ENCODE peak calls at places on chromosome 4, in nine cellular contexts. F, P, E, W, R, D, N, Y and C are unnamed samples.

GRCh38 chr4:16024009-16024408 is 59.8 kb downstream of the PROM1 start:
- DNase-seq in F (no peak), P (no peak), E (no peak), W (no peak), R (peak; percentile 46), D (no peak), N (no peak), Y (no peak), C (no peak)

GRCh38 chr4:18020671-18021469 is 685 bp downstream of the LCORL start:
- DNase-seq in F (peak; percentile 20), P (peak; percentile 29), E (peak; percentile 75), W (peak; percentile 53), R (peak; percentile 36), D (peak; percentile 61), N (peak; percentile 53), Y (peak; percentile 37), C (peak; percentile 14)

GRCh38 chr4:87529187-87529586 is at the start of gene SPARCL1:
- DNase-seq in F (no peak), P (no peak), E (no peak), W (no peak), R (no peak), D (no peak), N (no peak), Y (no peak), C (no peak)

GRCh38 chr4:135532132-135532531 is 1330.5 kb upstream of the PABPC4L start:
- DNase-seq in F (no peak), P (no peak), E (no peak), W (no peak), R (no peak), D (no peak), N (no peak), Y (no peak), C (no peak)

GRCh38 chr4:99300934-99301333 is 10.1 kb upstream of the ADH1A start:
- DNase-seq in F (no peak), P (no peak), E (no peak), W (no peak), R (no peak), D (no peak), N (no peak), Y (no peak), C (no peak)

GRCh38 chr4:71406459-71406963 is 67.7 kb downstream of the SLC4A4 start:
- DNase-seq in F (no peak), P (no peak), E (no peak), W (no peak), R (no peak), D (no peak), N (no peak), Y (no peak), C (no peak)

GRCh38 chr4:119103263-119103662 is 32.4 kb upstream of the MYOZ2 start:
- DNase-seq in F (no peak), P (no peak), E (no peak), W (no peak), R (peak; percentile 1), D (peak; percentile 6), N (no peak), Y (peak; percentile 86), C (no peak)

GRCh38 chr4:149751174-149751573 is 64.5 kb downstream of the IQCM start:
- DNase-seq in F (no peak), P (no peak), E (no peak), W (no peak), R (no peak), D (no peak), N (no peak), Y (no peak), C (no peak)

GRCh38 chr4:74109116-74109791 is 10.3 kb upstream of the CXCL2 start:
- DNase-seq in F (no peak), P (no peak), E (peak; percentile 82), W (no peak), R (peak; percentile 51), D (no peak), N (no peak), Y (peak; percentile 92), C (no peak)

GRCh38 chr4:75845992-75846391 is 56.3 kb downstream of the PPEF2 start:
- DNase-seq in F (no peak), P (no peak), E (no peak), W (no peak), R (no peak), D (no peak), N (no peak), Y (no peak), C (no peak)

GRCh38 chr4:173538148-173538902 is 8.3 kb upstream of the HAND2 start:
- DNase-seq in F (no peak), P (no peak), E (peak; percentile 26), W (no peak), R (no peak), D (no peak), N (no peak), Y (no peak), C (no peak)

GRCh38 chr4:51840791-51841190 is 2.2 kb upstream of the DCUN1D4 start:
- DNase-seq in F (no peak), P (no peak), E (no peak), W (no peak), R (no peak), D (no peak), N (no peak), Y (no peak), C (no peak)

GRCh38 chr4:169024762-169025161 is 14.7 kb upstream of the CBR4 start:
- DNase-seq in F (no peak), P (no peak), E (no peak), W (peak; percentile 59), R (no peak), D (peak; percentile 27), N (no peak), Y (peak; percentile 25), C (no peak)

GRCh38 chr4:3462790-3463415 is at the start of gene DOK7:
- DNase-seq in F (no peak), P (no peak), E (no peak), W (no peak), R (no peak), D (no peak), N (no peak), Y (peak; percentile 33), C (no peak)

GRCh38 chr4:124191329-124191728 is 521.2 kb downstream of the ANKRD50 start:
- DNase-seq in F (no peak), P (no peak), E (no peak), W (no peak), R (no peak), D (no peak), N (no peak), Y (no peak), C (no peak)

GRCh38 chr4:70627620-70628019 is 924 bp upstream of the ENAM start:
- DNase-seq in F (no peak), P (no peak), E (no peak), W (no peak), R (no peak), D (no peak), N (no peak), Y (no peak), C (no peak)

GRCh38 chr4:6731780-6732179 is 15.8 kb downstream of the BLOC1S4 start:
- DNase-seq in F (no peak), P (no peak), E (no peak), W (no peak), R (no peak), D (no peak), N (no peak), Y (no peak), C (no peak)